ENCODE peak calls at places on chromosomes 3 and 15, in five cellular contexts. F is naive thymus-derived CD4-positive, alpha-beta T cell; J is astrocyte; N is lower lobe of right lung; U is left ventricle myocardium inferior. A is an unnamed sample.

GRCh38 chr3:32296251-32297204 is 58.0 kb downstream of the CMTM8 start:
- DNase-seq in J (peak; percentile 22), F (peak; percentile 56), U (peak; percentile 55), N (peak; percentile 69), A (peak; percentile 21)

GRCh38 chr3:192060160-192060783 is 599.3 kb downstream of the PYDC2 start:
- DNase-seq in F (no peak), U (no peak), N (no peak), J (peak; percentile 20), A (no peak)

GRCh38 chr3:126064627-126065258 is 19.2 kb downstream of the SLC41A3 start:
- DNase-seq in F (no peak), U (no peak), N (peak; percentile 62), J (no peak), A (no peak)

GRCh38 chr3:29581311-29581710 is 300.4 kb downstream of the RBMS3 start:
- DNase-seq in U (no peak), J (no peak), F (no peak), N (no peak), A (no peak)

GRCh38 chr3:71725279-71725991 is at the start of gene EIF4E3:
- DNase-seq in U (peak; percentile 26), J (no peak), N (peak; percentile 60), F (no peak), A (no peak)

GRCh38 chr3:170716172-170716800 is 130.4 kb upstream of the SLC7A14 start:
- DNase-seq in N (no peak), J (no peak), F (no peak), U (no peak), A (no peak)

GRCh38 chr3:44584646-44585501 is at the start of gene ZNF660:
- DNase-seq in N (peak; percentile 64), J (peak; percentile 70), F (no peak), U (peak; percentile 49), A (peak; percentile 34)

GRCh38 chr3:23019596-23020300 is 183.4 kb upstream of the UBE2E2 start:
- DNase-seq in U (no peak), F (no peak), N (no peak), J (peak; percentile 44), A (no peak)

GRCh38 chr15:63801171-63801570 is 32.6 kb downstream of the HERC1 start:
- DNase-seq in U (no peak), N (no peak), J (no peak), F (no peak), A (no peak)

GRCh38 chr15:31031471-31032064 is 40.1 kb upstream of the MTMR10 start:
- DNase-seq in J (peak; percentile 32), N (no peak), F (no peak), U (no peak), A (no peak)

GRCh38 chr3:58766587-58767282 is 100.2 kb upstream of the FAM3D start:
- DNase-seq in U (no peak), J (no peak), N (no peak), F (no peak), A (no peak)

GRCh38 chr3:161069441-161070251 is 35.5 kb downstream of the B3GALNT1 start:
- DNase-seq in U (no peak), N (no peak), J (peak; percentile 86), F (no peak), A (peak; percentile 1)

GRCh38 chr3:128481438-128481942 is 11.5 kb downstream of the GATA2 start:
- DNase-seq in J (no peak), F (no peak), N (peak; percentile 52), U (peak; percentile 80), A (no peak)

GRCh38 chr3:171454026-171454425 is 6.2 kb downstream of the TNIK start:
- DNase-seq in J (no peak), N (no peak), F (no peak), U (no peak), A (no peak)

GRCh38 chr3:7924228-7924627 is 577.4 kb upstream of the LMCD1 start:
- DNase-seq in J (no peak), N (no peak), U (no peak), F (no peak), A (no peak)

GRCh38 chr3:58063424-58063823 is 55.2 kb downstream of the FLNB start:
- DNase-seq in U (no peak), N (no peak), J (peak; percentile 90), F (no peak), A (no peak)

GRCh38 chr15:89364341-89364740 is 29.7 kb upstream of the POLG start:
- DNase-seq in U (no peak), N (peak; percentile 61), J (no peak), F (no peak), A (no peak)

GRCh38 chr3:134355416-134355815 is 18.8 kb downstream of the AMOTL2 start:
- DNase-seq in N (no peak), J (no peak), U (no peak), F (no peak), A (no peak)

GRCh38 chr3:133192363-133192945 is 154.3 kb downstream of the TMEM108 start:
- DNase-seq in U (no peak), F (no peak), N (no peak), J (peak; percentile 6), A (no peak)

GRCh38 chr3:24323272-24323671 is 171.4 kb downstream of the THRB start:
- DNase-seq in F (no peak), U (no peak), N (no peak), J (no peak), A (no peak)

GRCh38 chr3:189204467-189204866 is 32.7 kb downstream of the TPRG1 start:
- DNase-seq in N (no peak), F (no peak), U (no peak), J (no peak), A (no peak)

GRCh38 chr15:50238263-50238662 is 27.3 kb downstream of the HDC start:
- DNase-seq in J (no peak), U (no peak), N (no peak), F (no peak), A (no peak)

GRCh38 chr3:184506579-184506978 is 55.0 kb upstream of the EPHB3 start:
- DNase-seq in J (peak; percentile 47), F (no peak), U (no peak), N (no peak), A (no peak)

DNA sequence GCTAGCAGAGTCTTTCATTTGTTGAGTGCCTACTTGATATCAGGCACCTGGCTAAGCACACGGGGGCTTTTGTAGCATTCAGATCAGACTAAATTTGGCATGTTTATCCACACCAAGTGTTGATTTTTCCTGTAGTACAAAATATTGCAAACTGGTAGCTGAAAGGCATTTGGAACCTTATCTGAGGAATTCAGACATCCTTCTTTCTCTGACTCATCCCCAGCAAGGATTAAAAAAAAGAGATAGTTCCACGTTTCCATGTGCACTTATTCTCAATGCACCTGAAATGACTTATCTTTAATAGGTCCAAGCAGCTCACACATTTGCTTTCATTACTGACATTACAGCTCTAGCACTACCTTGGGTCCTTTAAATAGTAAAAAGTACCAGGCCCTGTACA is 786.0 kb upstream of the GRM7 start:
- DNase-seq in U (no peak), N (no peak), J (no peak), F (no peak), A (no peak)
- H3K4me3 ChIP-seq in U (no peak overlapping the region), N (no peak overlapping the region), J (no peak overlapping the region), F (no peak overlapping the region), A (no peak overlapping the region)

GRCh38 chr3:13013151-13013561 is 60.1 kb downstream of the IQSEC1 start:
- DNase-seq in J (no peak), N (peak; percentile 61), F (no peak), U (no peak), A (no peak)
- H3K27ac ChIP-seq in J (no peak overlapping the region), N (peak overlapping the region; percentile 89), F (peak overlapping the region; percentile 99), U (no peak overlapping the region), A (no peak overlapping the region)

DNA sequence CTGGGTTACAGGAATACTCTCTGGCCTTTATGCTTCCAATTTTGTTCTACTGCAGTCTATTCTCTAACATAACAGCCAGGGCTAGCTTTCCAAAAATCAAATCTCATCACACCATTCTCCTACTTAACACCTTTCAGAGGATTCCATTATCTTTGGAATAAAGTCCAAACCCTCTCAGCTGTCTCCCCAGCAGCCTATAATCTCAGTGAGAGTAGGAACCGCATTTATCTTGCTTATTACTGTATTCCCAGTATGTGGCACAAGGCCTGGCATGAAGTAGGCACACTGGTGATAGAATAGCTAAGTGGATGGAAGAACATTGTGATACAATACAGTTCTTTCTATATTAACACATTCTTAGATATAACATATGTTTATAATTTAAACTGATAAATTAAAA is 49.0 kb upstream of the MYO5C start:
- DNase-seq in F (no peak), N (no peak), J (no peak), U (no peak), A (no peak)
- H3K4me3 ChIP-seq in F (no peak overlapping the region), N (no peak overlapping the region), J (no peak overlapping the region), U (no peak overlapping the region), A (no peak overlapping the region)

DNA sequence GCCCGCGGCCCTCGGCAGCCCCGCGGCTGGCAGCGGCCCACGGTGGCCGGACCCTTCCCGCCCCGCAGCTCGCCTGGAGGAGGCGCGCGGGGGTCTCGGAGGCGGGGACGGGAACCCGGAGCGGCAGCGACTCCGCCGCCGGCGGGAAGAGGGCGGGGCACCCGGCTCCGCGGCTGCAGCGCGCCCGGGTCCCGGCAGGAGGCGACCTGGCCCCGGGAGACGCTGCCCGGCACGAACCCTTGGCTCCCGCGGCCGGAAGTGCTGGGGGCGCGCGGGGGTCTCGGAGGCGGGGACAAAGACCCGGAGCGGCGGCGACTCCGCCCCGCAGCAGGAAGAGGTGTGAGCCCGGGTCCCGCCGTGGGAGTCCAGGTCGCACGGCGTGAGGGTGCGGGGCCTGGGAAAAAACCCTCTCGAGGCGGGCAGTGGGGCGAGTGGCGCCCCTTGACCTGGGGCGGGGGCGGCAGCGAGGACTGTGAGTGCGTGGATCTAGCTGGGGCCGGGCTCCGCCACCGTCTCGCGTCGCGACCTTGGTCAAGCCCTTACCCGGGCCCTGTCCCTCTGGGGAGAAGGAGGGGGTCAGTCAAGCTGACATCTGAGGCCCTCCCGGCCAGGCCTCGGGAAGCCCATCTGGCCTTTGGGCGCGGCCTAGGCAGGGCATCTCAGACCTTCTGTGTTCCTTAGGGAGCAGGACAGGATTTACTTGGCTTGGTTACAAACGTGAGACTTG is at the start of gene CIB2:
- DNase-seq in F (peak; percentile 70), N (peak; percentile 78), J (peak; percentile 26), U (peak; percentile 75), A (peak; percentile 7)
- H3K27ac ChIP-seq in F (peak within 1 kb of the TSS; percentile 86), N (peak within 1 kb of the TSS; percentile 85), J (peak within 1 kb of the TSS; percentile 23), U (peak within 1 kb of the TSS; percentile 83), A (no peak within 1 kb of the TSS)

GRCh38 chr3:122067214-122067550 is 12.0 kb downstream of the CD86 start:
- DNase-seq in F (no peak), J (no peak), U (no peak), N (no peak), A (no peak)
- H3K4me3 ChIP-seq in F (no peak overlapping the region), J (no peak overlapping the region), U (no peak overlapping the region), N (no peak overlapping the region), A (no peak overlapping the region)

A was measured in AG04450.